ENCODE peak calls at places on chromosome 16, in six cellular contexts. One of them, this sample, is unnamed.

GRCh38 chr16:76650579-76650978 is 373.4 kb downstream of the CNTNAP4 start:
- DNase-seq in CD8-positive, alpha-beta memory T cell: no peak
- DNase-seq in A549: peak; percentile 4
- DNase-seq in suprapubic skin: no peak
- DNase-seq in esophagus squamous epithelium: no peak
- DNase-seq in effector memory CD4-positive, alpha-beta T cell: no peak
- DNase-seq in this sample: no peak

GRCh38 chr16:53370827-53371226 is 63.4 kb upstream of the RBL2 start:
- DNase-seq in A549: no peak
- DNase-seq in effector memory CD4-positive, alpha-beta T cell: no peak
- DNase-seq in suprapubic skin: no peak
- DNase-seq in esophagus squamous epithelium: no peak
- DNase-seq in CD8-positive, alpha-beta memory T cell: no peak
- DNase-seq in this sample: no peak

GRCh38 chr16:56279132-56279531 is 87.8 kb downstream of the GNAO1 start:
- DNase-seq in A549: no peak
- DNase-seq in effector memory CD4-positive, alpha-beta T cell: peak; percentile 55
- DNase-seq in esophagus squamous epithelium: no peak
- DNase-seq in CD8-positive, alpha-beta memory T cell: peak; percentile 72
- DNase-seq in suprapubic skin: no peak
- DNase-seq in this sample: no peak

GRCh38 chr16:30142672-30143346 is 19.8 kb upstream of the MAPK3 start:
- DNase-seq in effector memory CD4-positive, alpha-beta T cell: no peak
- DNase-seq in esophagus squamous epithelium: no peak
- DNase-seq in suprapubic skin: no peak
- DNase-seq in A549: no peak
- DNase-seq in CD8-positive, alpha-beta memory T cell: peak; percentile 54
- DNase-seq in this sample: no peak

GRCh38 chr16:46972971-46973456 is 460 bp downstream of the DNAJA2 start:
- DNase-seq in suprapubic skin: peak; percentile 80
- DNase-seq in A549: no peak
- DNase-seq in CD8-positive, alpha-beta memory T cell: peak; percentile 62
- DNase-seq in effector memory CD4-positive, alpha-beta T cell: peak; percentile 11
- DNase-seq in esophagus squamous epithelium: no peak
- DNase-seq in this sample: peak; percentile 67

GRCh38 chr16:57526498-57526897 is 9.9 kb downstream of the CCDC102A start:
- DNase-seq in suprapubic skin: no peak
- DNase-seq in esophagus squamous epithelium: no peak
- DNase-seq in CD8-positive, alpha-beta memory T cell: no peak
- DNase-seq in A549: no peak
- DNase-seq in effector memory CD4-positive, alpha-beta T cell: no peak
- DNase-seq in this sample: no peak

GRCh38 chr16:1299868-1300203 is 9.6 kb upstream of the UBE2I start:
- DNase-seq in A549: no peak
- DNase-seq in suprapubic skin: no peak
- DNase-seq in effector memory CD4-positive, alpha-beta T cell: no peak
- DNase-seq in CD8-positive, alpha-beta memory T cell: no peak
- DNase-seq in esophagus squamous epithelium: no peak
- DNase-seq in this sample: no peak

GRCh38 chr16:48287239-48287638 is 39.9 kb upstream of the ABCC11 start:
- DNase-seq in A549: no peak
- DNase-seq in esophagus squamous epithelium: no peak
- DNase-seq in effector memory CD4-positive, alpha-beta T cell: no peak
- DNase-seq in CD8-positive, alpha-beta memory T cell: no peak
- DNase-seq in suprapubic skin: no peak
- DNase-seq in this sample: no peak

GRCh38 chr16:82055728-82056549 is 20.9 kb downstream of the HSD17B2 start:
- DNase-seq in CD8-positive, alpha-beta memory T cell: no peak
- DNase-seq in effector memory CD4-positive, alpha-beta T cell: no peak
- DNase-seq in suprapubic skin: no peak
- DNase-seq in esophagus squamous epithelium: no peak
- DNase-seq in A549: no peak
- DNase-seq in this sample: no peak

GRCh38 chr16:58475220-58475619 is 24.7 kb upstream of the NDRG4 start:
- DNase-seq in CD8-positive, alpha-beta memory T cell: no peak
- DNase-seq in esophagus squamous epithelium: no peak
- DNase-seq in suprapubic skin: no peak
- DNase-seq in A549: no peak
- DNase-seq in effector memory CD4-positive, alpha-beta T cell: no peak
- DNase-seq in this sample: no peak

GRCh38 chr16:56923481-56923880 is 8.5 kb upstream of the HERPUD1 start:
- DNase-seq in suprapubic skin: no peak
- DNase-seq in esophagus squamous epithelium: no peak
- DNase-seq in A549: no peak
- DNase-seq in effector memory CD4-positive, alpha-beta T cell: no peak
- DNase-seq in CD8-positive, alpha-beta memory T cell: no peak
- DNase-seq in this sample: peak; percentile 17

GRCh38 chr16:14011846-14012245 is 59.3 kb upstream of the MRTFB start:
- DNase-seq in effector memory CD4-positive, alpha-beta T cell: no peak
- DNase-seq in esophagus squamous epithelium: no peak
- DNase-seq in CD8-positive, alpha-beta memory T cell: no peak
- DNase-seq in suprapubic skin: no peak
- DNase-seq in A549: no peak
- DNase-seq in this sample: no peak

GRCh38 chr16:30782486-30783279 is 4.3 kb downstream of the ZNF629 start:
- DNase-seq in A549: no peak
- DNase-seq in CD8-positive, alpha-beta memory T cell: no peak
- DNase-seq in esophagus squamous epithelium: no peak
- DNase-seq in effector memory CD4-positive, alpha-beta T cell: no peak
- DNase-seq in suprapubic skin: no peak
- DNase-seq in this sample: no peak

GRCh38 chr16:80449332-80449731 is 91.5 kb upstream of the DYNLRB2 start:
- DNase-seq in suprapubic skin: no peak
- DNase-seq in esophagus squamous epithelium: no peak
- DNase-seq in CD8-positive, alpha-beta memory T cell: no peak
- DNase-seq in effector memory CD4-positive, alpha-beta T cell: no peak
- DNase-seq in A549: no peak
- DNase-seq in this sample: no peak

GRCh38 chr16:80672379-80672778 is 131.6 kb downstream of the DYNLRB2 start:
- DNase-seq in A549: no peak
- DNase-seq in esophagus squamous epithelium: no peak
- DNase-seq in suprapubic skin: no peak
- DNase-seq in effector memory CD4-positive, alpha-beta T cell: no peak
- DNase-seq in CD8-positive, alpha-beta memory T cell: no peak
- DNase-seq in this sample: no peak

GRCh38 chr16:24834459-24835335 is 11.1 kb upstream of the SLC5A11 start:
- DNase-seq in effector memory CD4-positive, alpha-beta T cell: no peak
- DNase-seq in esophagus squamous epithelium: no peak
- DNase-seq in CD8-positive, alpha-beta memory T cell: no peak
- DNase-seq in suprapubic skin: no peak
- DNase-seq in A549: peak; percentile 71
- DNase-seq in this sample: no peak

GRCh38 chr16:88318091-88318494 is 64.7 kb upstream of the ZNF469 start:
- DNase-seq in effector memory CD4-positive, alpha-beta T cell: no peak
- DNase-seq in suprapubic skin: no peak
- DNase-seq in esophagus squamous epithelium: no peak
- DNase-seq in A549: no peak
- DNase-seq in CD8-positive, alpha-beta memory T cell: no peak
- DNase-seq in this sample: no peak

GRCh38 chr16:47392114-47392513 is 68.7 kb downstream of the ITFG1 start:
- DNase-seq in esophagus squamous epithelium: no peak
- DNase-seq in A549: no peak
- DNase-seq in effector memory CD4-positive, alpha-beta T cell: no peak
- DNase-seq in CD8-positive, alpha-beta memory T cell: no peak
- DNase-seq in suprapubic skin: no peak
- DNase-seq in this sample: no peak

GRCh38 chr16:86578499-86579267 is at the start of gene FOXL1:
- DNase-seq in A549: no peak
- DNase-seq in suprapubic skin: no peak
- DNase-seq in effector memory CD4-positive, alpha-beta T cell: no peak
- DNase-seq in esophagus squamous epithelium: no peak
- DNase-seq in CD8-positive, alpha-beta memory T cell: no peak
- DNase-seq in this sample: no peak

GRCh38 chr16:50861926-50862325 is 120.0 kb downstream of the CYLD start:
- DNase-seq in effector memory CD4-positive, alpha-beta T cell: no peak
- DNase-seq in suprapubic skin: no peak
- DNase-seq in esophagus squamous epithelium: no peak
- DNase-seq in CD8-positive, alpha-beta memory T cell: no peak
- DNase-seq in A549: peak; percentile 21
- DNase-seq in this sample: no peak

GRCh38 chr16:79627092-79627491 is 26.6 kb upstream of the MAF start:
- DNase-seq in suprapubic skin: no peak
- DNase-seq in A549: no peak
- DNase-seq in effector memory CD4-positive, alpha-beta T cell: no peak
- DNase-seq in CD8-positive, alpha-beta memory T cell: no peak
- DNase-seq in esophagus squamous epithelium: no peak
- DNase-seq in this sample: no peak

GRCh38 chr16:20938426-20938825 is 37.9 kb downstream of the LYRM1 start:
- DNase-seq in CD8-positive, alpha-beta memory T cell: no peak
- DNase-seq in effector memory CD4-positive, alpha-beta T cell: no peak
- DNase-seq in suprapubic skin: no peak
- DNase-seq in A549: no peak
- DNase-seq in esophagus squamous epithelium: no peak
- DNase-seq in this sample: no peak

GRCh38 chr16:75081179-75081859 is 35.3 kb downstream of the LDHD start:
- DNase-seq in A549: no peak
- DNase-seq in esophagus squamous epithelium: no peak
- DNase-seq in effector memory CD4-positive, alpha-beta T cell: no peak
- DNase-seq in CD8-positive, alpha-beta memory T cell: no peak
- DNase-seq in suprapubic skin: no peak
- DNase-seq in this sample: no peak

GRCh38 chr16:88900653-88901052 is 34.2 kb upstream of the PABPN1L start:
- DNase-seq in esophagus squamous epithelium: no peak
- DNase-seq in CD8-positive, alpha-beta memory T cell: no peak
- DNase-seq in suprapubic skin: no peak
- DNase-seq in A549: no peak
- DNase-seq in effector memory CD4-positive, alpha-beta T cell: no peak
- DNase-seq in this sample: no peak

GRCh38 chr16:53061701-53062159 is 6.9 kb downstream of the CHD9 start:
- DNase-seq in effector memory CD4-positive, alpha-beta T cell: no peak
- DNase-seq in CD8-positive, alpha-beta memory T cell: no peak
- DNase-seq in A549: no peak
- DNase-seq in suprapubic skin: no peak
- DNase-seq in esophagus squamous epithelium: no peak
- DNase-seq in this sample: peak; percentile 48

GRCh38 chr16:87502308-87502969 is 9.6 kb upstream of the ZCCHC14 start:
- DNase-seq in A549: no peak
- DNase-seq in suprapubic skin: no peak
- DNase-seq in CD8-positive, alpha-beta memory T cell: no peak
- DNase-seq in esophagus squamous epithelium: no peak
- DNase-seq in effector memory CD4-positive, alpha-beta T cell: no peak
- DNase-seq in this sample: no peak

GRCh38 chr16:68902376-68903345 is 59.3 kb downstream of the TANGO6 start:
- DNase-seq in A549: peak; percentile 58
- DNase-seq in esophagus squamous epithelium: no peak
- DNase-seq in suprapubic skin: peak; percentile 12
- DNase-seq in CD8-positive, alpha-beta memory T cell: no peak
- DNase-seq in effector memory CD4-positive, alpha-beta T cell: no peak
- DNase-seq in this sample: no peak

GRCh38 chr16:85422374-85423185 is 190.5 kb upstream of the GSE1 start:
- DNase-seq in effector memory CD4-positive, alpha-beta T cell: no peak
- DNase-seq in esophagus squamous epithelium: no peak
- DNase-seq in suprapubic skin: no peak
- DNase-seq in A549: no peak
- DNase-seq in CD8-positive, alpha-beta memory T cell: peak; percentile 29
- DNase-seq in this sample: peak; percentile 17
- H3K4me3 ChIP-seq in effector memory CD4-positive, alpha-beta T cell: no peak overlapping the region
- H3K4me3 ChIP-seq in esophagus squamous epithelium: no peak overlapping the region
- H3K4me3 ChIP-seq in suprapubic skin: no peak overlapping the region
- H3K4me3 ChIP-seq in A549: peak overlapping the region; percentile 11
- H3K4me3 ChIP-seq in CD8-positive, alpha-beta memory T cell: no peak overlapping the region
- H3K4me3 ChIP-seq in this sample: no peak overlapping the region

GRCh38 chr16:11715246-11715947 is 27.3 kb downstream of the TXNDC11 start:
- DNase-seq in A549: no peak
- DNase-seq in esophagus squamous epithelium: no peak
- DNase-seq in suprapubic skin: no peak
- DNase-seq in CD8-positive, alpha-beta memory T cell: no peak
- DNase-seq in effector memory CD4-positive, alpha-beta T cell: no peak
- DNase-seq in this sample: no peak

GRCh38 chr16:11717811-11718210 is 24.8 kb downstream of the TXNDC11 start:
- DNase-seq in CD8-positive, alpha-beta memory T cell: no peak
- DNase-seq in effector memory CD4-positive, alpha-beta T cell: no peak
- DNase-seq in suprapubic skin: no peak
- DNase-seq in esophagus squamous epithelium: no peak
- DNase-seq in A549: no peak
- DNase-seq in this sample: no peak

GRCh38 chr16:11719171-11719570 is 23.5 kb downstream of the TXNDC11 start:
- DNase-seq in esophagus squamous epithelium: no peak
- DNase-seq in A549: no peak
- DNase-seq in suprapubic skin: no peak
- DNase-seq in effector memory CD4-positive, alpha-beta T cell: no peak
- DNase-seq in CD8-positive, alpha-beta memory T cell: no peak
- DNase-seq in this sample: no peak

GRCh38 chr16:11712122-11712521 is 30.5 kb downstream of the TXNDC11 start:
- DNase-seq in effector memory CD4-positive, alpha-beta T cell: no peak
- DNase-seq in A549: no peak
- DNase-seq in CD8-positive, alpha-beta memory T cell: no peak
- DNase-seq in esophagus squamous epithelium: no peak
- DNase-seq in suprapubic skin: no peak
- DNase-seq in this sample: no peak

GRCh38 chr16:11716330-11716729 is 26.3 kb downstream of the TXNDC11 start:
- DNase-seq in CD8-positive, alpha-beta memory T cell: no peak
- DNase-seq in effector memory CD4-positive, alpha-beta T cell: no peak
- DNase-seq in A549: no peak
- DNase-seq in esophagus squamous epithelium: no peak
- DNase-seq in suprapubic skin: no peak
- DNase-seq in this sample: no peak
- H3K27ac ChIP-seq in CD8-positive, alpha-beta memory T cell: no peak overlapping the region
- H3K27ac ChIP-seq in effector memory CD4-positive, alpha-beta T cell: no peak overlapping the region
- H3K27ac ChIP-seq in A549: peak overlapping the region; percentile 44
- H3K27ac ChIP-seq in esophagus squamous epithelium: no peak overlapping the region
- H3K27ac ChIP-seq in suprapubic skin: no peak overlapping the region
- H3K27ac ChIP-seq in this sample: no peak overlapping the region

GRCh38 chr16:11797957-11798299 is 870 bp upstream of the ZC3H7A start:
- DNase-seq in esophagus squamous epithelium: no peak
- DNase-seq in A549: peak; percentile 22
- DNase-seq in effector memory CD4-positive, alpha-beta T cell: peak; percentile 17
- DNase-seq in CD8-positive, alpha-beta memory T cell: no peak
- DNase-seq in suprapubic skin: no peak
- DNase-seq in this sample: no peak
- H3K4me1 ChIP-seq in esophagus squamous epithelium: peaks cover 52% of the 10 kb centered on the region
- H3K4me1 ChIP-seq in A549: peaks cover 39% of the 10 kb centered on the region
- H3K4me1 ChIP-seq in effector memory CD4-positive, alpha-beta T cell: peaks cover 46% of the 10 kb centered on the region
- H3K4me1 ChIP-seq in CD8-positive, alpha-beta memory T cell: peaks cover 59% of the 10 kb centered on the region
- H3K4me1 ChIP-seq in suprapubic skin: peaks cover 59% of the 10 kb centered on the region
- H3K4me1 ChIP-seq in this sample: peaks cover 52% of the 10 kb centered on the region

DNA sequence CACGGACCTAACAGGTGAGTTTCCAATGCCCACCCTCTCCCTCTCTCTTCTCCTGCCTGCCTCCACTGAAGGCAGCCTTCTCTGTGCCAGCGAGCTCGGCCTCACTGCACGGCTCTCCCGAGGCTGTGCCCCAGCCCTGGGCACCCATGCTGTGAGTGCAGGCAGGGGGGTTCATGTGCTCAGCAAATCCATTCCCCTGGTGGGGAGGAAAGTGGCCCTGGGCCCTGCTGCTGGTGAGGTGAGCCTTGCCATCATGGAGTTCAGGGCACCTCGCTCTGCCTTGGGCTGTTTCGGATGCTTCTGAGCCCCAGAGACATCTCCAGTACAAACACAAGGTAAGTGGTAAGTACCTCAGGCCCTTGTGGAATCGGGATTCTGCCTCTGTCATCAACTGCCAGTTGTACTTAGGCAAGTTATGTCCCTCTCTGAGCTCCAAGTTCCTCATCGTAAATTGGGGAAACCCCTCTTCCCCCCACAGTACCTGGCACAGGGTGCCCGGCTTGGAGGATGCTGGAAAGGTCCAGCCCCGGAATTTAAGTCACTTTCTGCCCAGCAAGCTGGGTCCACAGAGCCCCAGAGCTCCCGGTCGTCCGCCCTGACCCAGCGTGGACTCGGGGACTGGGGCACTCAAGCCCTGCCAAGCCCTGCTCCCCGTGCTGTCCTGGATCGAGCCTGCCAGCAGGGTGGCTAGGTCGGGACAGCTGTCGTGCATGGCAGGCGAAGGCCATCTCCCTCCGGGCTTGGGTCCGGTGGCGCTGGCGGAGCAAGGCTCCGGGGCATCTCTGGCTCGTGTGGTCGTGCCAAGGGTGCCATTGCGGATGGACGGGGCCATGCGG is 684 bp upstream of the NUDT16L1 start:
- DNase-seq in suprapubic skin: no peak
- DNase-seq in effector memory CD4-positive, alpha-beta T cell: no peak
- DNase-seq in A549: peak; percentile 24
- DNase-seq in CD8-positive, alpha-beta memory T cell: peak; percentile 47
- DNase-seq in esophagus squamous epithelium: no peak
- DNase-seq in this sample: no peak
- H3K4me3 ChIP-seq in suprapubic skin: peak overlapping the region; percentile 70
- H3K4me3 ChIP-seq in effector memory CD4-positive, alpha-beta T cell: peak overlapping the region; percentile 81
- H3K4me3 ChIP-seq in A549: peak overlapping the region; percentile 93
- H3K4me3 ChIP-seq in CD8-positive, alpha-beta memory T cell: peak overlapping the region; percentile 88
- H3K4me3 ChIP-seq in esophagus squamous epithelium: peak overlapping the region; percentile 84
- H3K4me3 ChIP-seq in this sample: peak overlapping the region; percentile 80

This sample was measured in tibial artery.